ENCODE peak calls at places on chromosomes 2 and 18, in seven cellular contexts. H is GM12864; B is heart left ventricle; Z is Peyer's patch; Y is thoracic aorta; G is tibial artery; S is CD4-positive, alpha-beta memory T cell. D is an unnamed sample.

GRCh38 chr18:51660316-51660715 is 462.8 kb upstream of the MEX3C start:
- DNase-seq in B (no peak), Z (no peak), H (no peak), S (no peak), G (no peak), Y (no peak), D (no peak)

GRCh38 chr2:12742891-12743290 is 26.2 kb downstream of the TRIB2 start:
- DNase-seq in S (no peak), H (no peak), G (no peak), B (no peak), Y (no peak), Z (no peak), D (no peak)

GRCh38 chr2:15059870-15060617 is 427.5 kb downstream of the LRATD1 start:
- DNase-seq in Z (no peak), G (no peak), H (no peak), Y (no peak), S (no peak), B (no peak), D (no peak)

GRCh38 chr18:2223859-2224258 is 347.4 kb downstream of the METTL4 start:
- DNase-seq in G (no peak), B (peak), H (no peak), Z (no peak), S (no peak), Y (no peak), D (no peak)

GRCh38 chr2:215359576-215359922 is 47.7 kb downstream of the ATIC start:
- DNase-seq in Z (no peak), H (no peak), Y (no peak), B (no peak), S (no peak), G (no peak), D (no peak)

GRCh38 chr18:31590570-31590969 is 1.1 kb upstream of the TTR start:
- DNase-seq in Z (no peak), B (no peak), H (no peak), Y (no peak), G (no peak), S (no peak), D (no peak)

GRCh38 chr2:219488149-219488843 is 10.4 kb upstream of the GMPPA start:
- DNase-seq in Y (no peak), Z (no peak), G (no peak), B (no peak), H (no peak), S (no peak), D (no peak)

GRCh38 chr18:28961669-28962228 is 784.8 kb upstream of the CDH2 start:
- DNase-seq in G (no peak), B (no peak), Y (no peak), S (no peak), H (no peak), Z (no peak), D (no peak)

GRCh38 chr18:31876707-31877106 is 66.2 kb downstream of the TRAPPC8 start:
- DNase-seq in Z (no peak), B (no peak), H (no peak), S (no peak), Y (no peak), G (no peak), D (no peak)

GRCh38 chr2:165634855-165635254 is 159.2 kb downstream of the GALNT3 start:
- DNase-seq in Z (no peak), B (peak), G (no peak), Y (no peak), H (no peak), S (no peak), D (peak)

GRCh38 chr2:229563388-229563787 is 151.0 kb downstream of the DNER start:
- DNase-seq in Z (no peak), B (no peak), H (no peak), Y (no peak), G (no peak), S (no peak), D (no peak)

GRCh38 chr2:175107146-175107545 is 60.9 kb downstream of the ATF2 start:
- DNase-seq in H (no peak), G (no peak), Z (no peak), Y (no peak), B (no peak), S (no peak), D (no peak)

GRCh38 chr18:12317664-12318333 is 9.8 kb downstream of the TUBB6 start:
- DNase-seq in S (no peak), G (no peak), H (no peak), Z (no peak), Y (no peak), B (peak), D (no peak)

GRCh38 chr2:61536086-61536722 is 2.0 kb downstream of the XPO1 start:
- DNase-seq in Y (no peak), G (no peak), B (peak), Z (no peak), H (no peak), S (no peak), D (no peak)

GRCh38 chr2:232838406-232838874 is 31.6 kb upstream of the SNORC start:
- DNase-seq in Y (no peak), B (no peak), G (no peak), Z (peak), H (peak), S (peak), D (no peak)

GRCh38 chr2:150143087-150143536 is 344.4 kb downstream of the RND3 start:
- DNase-seq in S (no peak), G (no peak), Z (no peak), Y (no peak), H (no peak), B (no peak), D (no peak)

GRCh38 chr2:37588316-37588777 is 83.1 kb downstream of the CDC42EP3 start:
- DNase-seq in G (no peak), B (no peak), H (no peak), Y (no peak), S (no peak), Z (no peak), D (no peak)

GRCh38 chr2:217794133-217794986 is 208.4 kb downstream of the TNS1 start:
- DNase-seq in Z (no peak), H (no peak), B (no peak), S (no peak), Y (no peak), G (no peak), D (no peak)

GRCh38 chr2:74747411-74748080 is 86.4 kb upstream of the HK2 start:
- DNase-seq in Z (no peak), B (no peak), H (no peak), G (no peak), S (no peak), Y (no peak), D (peak)

GRCh38 chr2:85666435-85666924 is 1.5 kb downstream of the SFTPB start:
- DNase-seq in G (no peak), B (no peak), Y (no peak), S (no peak), Z (no peak), H (no peak), D (no peak)

GRCh38 chr18:63994783-63995399 is 25.0 kb downstream of the SERPINB8 start:
- DNase-seq in G (peak), Y (no peak), S (peak), B (no peak), Z (peak), H (no peak), D (no peak)

GRCh38 chr2:39730685-39731302 is 48.3 kb downstream of the THUMPD2 start:
- DNase-seq in Y (no peak), B (no peak), S (no peak), H (no peak), Z (no peak), G (no peak), D (no peak)

GRCh38 chr2:126657636-126658315 is 1.8 kb downstream of the GYPC start:
- DNase-seq in H (peak), Y (peak), G (peak), S (peak), B (peak), Z (peak), D (peak)

GRCh38 chr2:20421336-20421987 is 25.4 kb upstream of the RHOB start:
- DNase-seq in H (no peak), B (no peak), S (no peak), G (no peak), Z (no peak), Y (no peak), D (no peak)
- H3K4me3 ChIP-seq in H (no peak), B (no peak), S (no peak), G (no peak), Z (no peak), Y (peak), D (no peak)

GRCh38 chr18:69128978-69129377 is 271.7 kb upstream of the DOK6 start:
- DNase-seq in Y (no peak), G (no peak), H (no peak), Z (no peak), S (no peak), B (no peak), D (no peak)
- H3K4me3 ChIP-seq in Y (no peak), G (no peak), H (no peak), Z (no peak), S (no peak), B (no peak), D (no peak)

GRCh38 chr18:75204262-75204977 is 4.5 kb downstream of the PTGR3 start:
- DNase-seq in B (no peak), H (no peak), G (no peak), Z (no peak), Y (no peak), S (no peak), D (no peak)
- H3K4me3 ChIP-seq in B (peak), H (peak), G (peak), Z (peak), Y (peak), S (no peak), D (peak)

DNA sequence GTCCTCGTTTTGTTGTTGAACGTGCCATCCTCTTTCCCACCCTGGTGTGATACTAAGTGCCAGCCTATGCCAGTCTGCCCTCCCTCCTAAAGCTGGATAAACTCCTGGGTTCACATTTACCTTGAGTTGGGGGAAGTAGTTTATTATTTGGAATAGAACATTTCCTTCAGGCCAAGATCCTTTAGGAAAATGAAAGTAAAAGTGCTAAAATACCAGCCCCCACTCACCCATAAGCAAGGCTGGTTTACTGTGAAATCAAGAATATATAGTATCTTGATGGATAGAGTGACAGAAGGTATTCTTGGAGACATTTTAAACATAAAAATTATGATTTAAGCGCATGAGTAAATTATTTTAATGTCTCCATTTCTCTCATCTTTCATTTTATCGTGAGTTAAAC is 27.1 kb downstream of the ZNF532 start:
- DNase-seq in G (no peak), Y (no peak), Z (no peak), B (no peak), S (no peak), H (no peak), D (no peak)
- H3K4me3 ChIP-seq in G (peak), Y (peak), Z (no peak), B (no peak), S (no peak), H (no peak), D (no peak)

GRCh38 chr2:118853129-118853640 is 5.7 kb upstream of the EN1 start:
- DNase-seq in H (no peak), G (no peak), S (no peak), B (no peak), Y (no peak), Z (no peak), D (no peak)
- H3K4me3 ChIP-seq in H (no peak), G (no peak), S (no peak), B (no peak), Y (no peak), Z (no peak), D (peak)

GRCh38 chr2:172439911-172440310 is 12.5 kb downstream of the ITGA6 start:
- DNase-seq in H (no peak), G (no peak), S (no peak), Y (no peak), B (no peak), Z (no peak), D (no peak)
- H3K4me3 ChIP-seq in H (no peak), G (no peak), S (no peak), Y (no peak), B (no peak), Z (no peak), D (no peak)

DNA sequence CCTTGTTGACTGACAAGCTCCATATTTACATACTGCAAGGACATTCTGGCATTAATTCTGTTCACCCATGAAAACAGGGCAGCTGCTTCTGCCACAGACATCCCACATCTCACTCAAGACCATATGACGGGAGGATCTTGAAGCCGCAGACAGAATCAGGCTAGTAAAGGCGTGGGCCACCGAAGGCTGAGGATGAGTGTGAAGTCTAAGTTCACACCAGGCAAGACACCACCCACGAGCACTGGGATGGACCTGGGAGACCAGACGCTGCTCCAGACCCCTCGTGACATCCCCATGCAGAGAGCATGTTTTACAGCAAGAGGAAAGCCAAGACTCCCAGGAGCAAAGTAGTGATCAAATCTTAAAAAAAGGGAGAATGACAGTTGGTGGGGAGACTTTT is 3.2 kb downstream of the FHL2 start:
- DNase-seq in Y (no peak), B (no peak), G (no peak), H (no peak), Z (no peak), S (no peak), D (no peak)
- H3K4me3 ChIP-seq in Y (no peak), B (no peak), G (no peak), H (no peak), Z (peak), S (no peak), D (peak)

D was measured in skeletal muscle cell.